ENCODE peak calls at places on chromosomes 7 and 10, in nine cellular contexts. L is right lobe of liver; Y is CD4-positive, alpha-beta memory T cell; H is Peyer's patch; M is neural progenitor cell; Q is transverse colon; C is SK-N-SH; U is colonic mucosa; B is heart right ventricle. W is an unnamed sample.

GRCh38 chr10:43035785-43036184 is 41.1 kb upstream of the RET start:
- DNase-seq in L (no peak), Y (no peak), H (no peak), M (no peak), Q (no peak), C (no peak), U (no peak), B (no peak), W (no peak)

GRCh38 chr10:102831322-102832071 is 5.7 kb downstream of the CYP17A1 start:
- DNase-seq in L (no peak), Y (no peak), H (no peak), M (no peak), Q (no peak), C (no peak), U (no peak), B (no peak), W (no peak)

GRCh38 chr7:73974948-73975926 is 52.7 kb upstream of the ELN start:
- DNase-seq in L (peak; percentile 33), Y (no peak), H (no peak), M (no peak), Q (no peak), C (no peak), U (peak; percentile 13), B (no peak), W (no peak)

GRCh38 chr7:5143935-5144903 is 45.8 kb upstream of the WIPI2 start:
- DNase-seq in L (peak; percentile 52), Y (peak; percentile 77), H (peak; percentile 63), M (no peak), Q (peak; percentile 23), C (peak; percentile 40), U (no peak), B (no peak), W (no peak)

GRCh38 chr10:101018118-101018599 is 12.8 kb downstream of the PDZD7 start:
- DNase-seq in L (no peak), Y (no peak), H (no peak), M (peak; percentile 49), Q (no peak), C (no peak), U (no peak), B (no peak), W (no peak)

GRCh38 chr7:156942708-156943090 is 6.8 kb upstream of the NOM1 start:
- DNase-seq in L (no peak), Y (no peak), H (no peak), M (no peak), Q (no peak), C (no peak), U (no peak), B (no peak), W (no peak)

GRCh38 chr7:2465928-2466327 is 10.3 kb downstream of the GRIFIN start:
- DNase-seq in L (no peak), Y (no peak), H (no peak), M (no peak), Q (no peak), C (peak; percentile 40), U (no peak), B (no peak), W (no peak)

GRCh38 chr10:22624289-22624738 is 90.1 kb downstream of the PIP4K2A start:
- DNase-seq in L (no peak), Y (no peak), H (no peak), M (no peak), Q (no peak), C (no peak), U (no peak), B (no peak), W (no peak)

GRCh38 chr10:29530112-29530976 is 104.4 kb downstream of the SVIL start:
- DNase-seq in L (no peak), Y (no peak), H (no peak), M (peak; percentile 15), Q (no peak), C (no peak), U (no peak), B (no peak), W (no peak)

GRCh38 chr10:50552771-50553535 is 70.8 kb downstream of the SGMS1 start:
- DNase-seq in L (no peak), Y (peak; percentile 28), H (no peak), M (peak; percentile 25), Q (peak; percentile 34), C (no peak), U (peak; percentile 49), B (no peak), W (no peak)

GRCh38 chr7:89797965-89798598 is 356.2 kb upstream of the STEAP1 start:
- DNase-seq in L (no peak), Y (no peak), H (no peak), M (no peak), Q (no peak), C (no peak), U (no peak), B (no peak), W (no peak)

GRCh38 chr10:24208661-24209420 is at the start of gene KIAA1217:
- DNase-seq in L (peak; percentile 58), Y (no peak), H (no peak), M (peak; percentile 85), Q (peak; percentile 51), C (peak; percentile 57), U (peak; percentile 64), B (peak; percentile 61), W (no peak)

GRCh38 chr7:68892211-68892610 is 706.1 kb upstream of the AUTS2 start:
- DNase-seq in L (no peak), Y (no peak), H (no peak), M (peak; percentile 3), Q (no peak), C (no peak), U (no peak), B (no peak), W (no peak)

GRCh38 chr10:124011464-124011863 is 81.9 kb downstream of the CHST15 start:
- DNase-seq in L (peak; percentile 33), Y (no peak), H (no peak), M (no peak), Q (no peak), C (no peak), U (no peak), B (no peak), W (no peak)

GRCh38 chr7:156218544-156219306 is 406.5 kb upstream of the SHH start:
- DNase-seq in L (no peak), Y (no peak), H (no peak), M (no peak), Q (no peak), C (no peak), U (no peak), B (no peak), W (peak; percentile 13)

GRCh38 chr10:120949511-120950102 is 98.4 kb downstream of the WDR11 start:
- DNase-seq in L (no peak), Y (no peak), H (no peak), M (peak; percentile 60), Q (no peak), C (no peak), U (no peak), B (no peak), W (no peak)

GRCh38 chr10:8056891-8057331 is 2.4 kb downstream of the GATA3 start:
- DNase-seq in L (no peak), Y (peak; percentile 62), H (peak; percentile 35), M (peak; percentile 46), Q (no peak), C (no peak), U (no peak), B (no peak), W (no peak)

GRCh38 chr10:88288621-88289059 is 294.5 kb downstream of the RNLS start:
- DNase-seq in L (no peak), Y (no peak), H (no peak), M (no peak), Q (no peak), C (peak; percentile 5), U (no peak), B (no peak), W (no peak)

GRCh38 chr10:50615654-50616053 is 8.1 kb downstream of the SGMS1 start:
- DNase-seq in L (no peak), Y (no peak), H (no peak), M (no peak), Q (no peak), C (no peak), U (no peak), B (no peak), W (no peak)

GRCh38 chr10:97463363-97464132 is 17.6 kb downstream of the ZDHHC16 start:
- DNase-seq in L (no peak), Y (peak; percentile 42), H (no peak), M (peak; percentile 68), Q (peak; percentile 39), C (peak; percentile 70), U (peak; percentile 53), B (no peak), W (no peak)

GRCh38 chr7:4629287-4629905 is 52.7 kb upstream of the FOXK1 start:
- DNase-seq in L (peak; percentile 4), Y (no peak), H (no peak), M (no peak), Q (no peak), C (peak; percentile 53), U (no peak), B (no peak), W (no peak)

GRCh38 chr7:146514304-146514703 is 397.7 kb downstream of the CNTNAP2 start:
- DNase-seq in L (no peak), Y (no peak), H (no peak), M (no peak), Q (no peak), C (no peak), U (no peak), B (no peak), W (no peak)

GRCh38 chr7:146510088-146510680 is 393.6 kb downstream of the CNTNAP2 start:
- DNase-seq in L (no peak), Y (no peak), H (no peak), M (peak; percentile 4), Q (no peak), C (no peak), U (no peak), B (no peak), W (no peak)
- H3K9me3 ChIP-seq in L (no peaks in the 10 kb centered on the region), Y (no peaks in the 10 kb centered on the region), H (no peaks in the 10 kb centered on the region), M (peaks cover 9% of the 10 kb centered on the region), Q (peaks cover 6% of the 10 kb centered on the region), C (peaks cover 10% of the 10 kb centered on the region), U (no peaks in the 10 kb centered on the region), B (peaks cover 85% of the 10 kb centered on the region), W (no peaks in the 10 kb centered on the region)

DNA sequence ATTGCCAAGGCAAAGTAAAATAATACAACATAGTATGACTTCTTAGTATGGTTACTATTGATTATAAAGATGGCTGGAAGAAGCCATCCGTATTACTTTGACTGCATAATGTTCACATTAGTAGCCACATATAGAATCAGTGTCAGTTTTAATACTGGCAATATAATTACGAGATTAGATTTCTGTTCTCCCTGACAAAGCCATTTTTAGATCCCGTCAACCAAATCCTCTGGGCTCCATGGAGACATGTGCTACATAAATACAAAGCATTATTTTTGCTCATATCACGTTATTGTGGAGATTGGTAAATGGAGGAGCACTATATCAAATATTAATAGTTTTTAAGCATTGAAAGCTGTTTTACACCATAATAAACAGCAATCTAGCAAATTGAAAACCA is 124.0 kb downstream of the MAGI2 start:
- DNase-seq in L (no peak), Y (no peak), H (no peak), M (no peak), Q (no peak), C (no peak), U (no peak), B (no peak), W (no peak)
- H3K4me1 ChIP-seq in L (no peaks in the 10 kb centered on the region), Y (no peaks in the 10 kb centered on the region), H (no peaks in the 10 kb centered on the region), M (no peaks in the 10 kb centered on the region), Q (no peaks in the 10 kb centered on the region), C (no peaks in the 10 kb centered on the region), U (no peaks in the 10 kb centered on the region), B (peaks cover 3% of the 10 kb centered on the region), W (no peaks in the 10 kb centered on the region)

GRCh38 chr7:80521809-80522208 is 9.9 kb upstream of the GNAT3 start:
- DNase-seq in L (no peak), Y (no peak), H (no peak), M (no peak), Q (no peak), C (no peak), U (no peak), B (no peak), W (no peak)
- H3K9me3 ChIP-seq in L (no peaks in the 10 kb centered on the region), Y (no peaks in the 10 kb centered on the region), H (no peaks in the 10 kb centered on the region), M (no peaks in the 10 kb centered on the region), Q (no peaks in the 10 kb centered on the region), C (no peaks in the 10 kb centered on the region), U (no peaks in the 10 kb centered on the region), B (no peaks in the 10 kb centered on the region), W (no peaks in the 10 kb centered on the region)

GRCh38 chr10:11209810-11210141 is 192.1 kb downstream of the CELF2 start:
- DNase-seq in L (no peak), Y (no peak), H (no peak), M (no peak), Q (no peak), C (no peak), U (no peak), B (no peak), W (no peak)
- H3K4me1 ChIP-seq in L (no peaks in the 10 kb centered on the region), Y (peaks cover 100% of the 10 kb centered on the region), H (peaks cover 6% of the 10 kb centered on the region), M (peaks cover 40% of the 10 kb centered on the region), Q (peaks cover 2% of the 10 kb centered on the region), C (no peaks in the 10 kb centered on the region), U (peaks cover 3% of the 10 kb centered on the region), B (peaks cover 48% of the 10 kb centered on the region), W (no peaks in the 10 kb centered on the region)